ENCODE peak calls at places on chromosomes 13 and 19, in eight cellular contexts. Q, P, T, O, L, J, R and U are unnamed samples.
A peak's percentile ranks its signal among the peaks of the same experiment; 100 is the strongest.

GRCh38 chr13:32309312-32309711 is 5.9 kb downstream of the ZAR1L start:
- DNase-seq in O (no peak), T (no peak), L (no peak), J (no peak), Q (no peak), P (no peak), R (peak; percentile 7), U (no peak)

GRCh38 chr19:10855879-10856522 is 7.8 kb downstream of the C19orf38 start:
- DNase-seq in T (no peak), J (no peak), R (no peak), Q (no peak), L (no peak), O (no peak), P (no peak), U (no peak)

GRCh38 chr13:104592127-104592526 is 1525.9 kb upstream of the SLC10A2 start:
- DNase-seq in L (no peak), R (peak; percentile 76), J (no peak), Q (peak; percentile 16), O (no peak), P (no peak), T (no peak), U (no peak)

GRCh38 chr19:7590256-7590655 is 5.4 kb upstream of the CAMSAP3 start:
- DNase-seq in Q (no peak), O (no peak), P (peak; percentile 50), J (no peak), T (no peak), L (no peak), R (no peak), U (no peak)

GRCh38 chr13:96511587-96511986 is 421.7 kb downstream of the HS6ST3 start:
- DNase-seq in R (no peak), O (no peak), Q (no peak), P (no peak), T (no peak), J (no peak), L (no peak), U (no peak)

GRCh38 chr19:47713046-47714021 is at the start of gene EHD2:
- DNase-seq in O (no peak), P (peak; percentile 50), Q (no peak), R (peak; percentile 76), T (peak; percentile 73), J (peak; percentile 93), L (no peak), U (no peak)

GRCh38 chr13:101514100-101514499 is 61.6 kb downstream of the ITGBL1 start:
- DNase-seq in J (no peak), L (no peak), R (no peak), T (no peak), Q (no peak), O (no peak), P (no peak), U (no peak)

GRCh38 chr19:2646866-2647535 is 55.5 kb downstream of the GNG7 start:
- DNase-seq in O (no peak), R (no peak), L (no peak), P (no peak), Q (no peak), T (no peak), J (no peak), U (no peak)

GRCh38 chr13:20405691-20406090 is 120.0 kb downstream of the CRYL1 start:
- DNase-seq in L (no peak), O (no peak), R (no peak), J (no peak), P (no peak), Q (no peak), T (peak; percentile 41), U (no peak)

GRCh38 chr19:55720214-55720746 is 17.9 kb downstream of the NLRP9 start:
- DNase-seq in T (no peak), L (no peak), J (no peak), P (no peak), Q (no peak), R (no peak), O (no peak), U (no peak)

GRCh38 chr19:42284641-42285341 is 15.7 kb downstream of the CIC start:
- DNase-seq in P (no peak), T (peak; percentile 70), R (no peak), L (no peak), O (peak; percentile 29), Q (no peak), J (peak; percentile 79), U (no peak)

GRCh38 chr13:108993346-108993745 is 363.9 kb downstream of the MYO16 start:
- DNase-seq in L (no peak), Q (no peak), O (no peak), T (no peak), J (no peak), P (no peak), R (peak; percentile 74), U (no peak)

GRCh38 chr13:66341038-66341437 is 889.1 kb downstream of the PCDH9 start:
- DNase-seq in T (no peak), J (no peak), O (no peak), P (no peak), R (no peak), Q (no peak), L (no peak), U (no peak)

GRCh38 chr19:48752511-48753365 is at the start of gene FUT1:
- DNase-seq in R (no peak), P (peak; percentile 76), L (no peak), O (peak; percentile 30), Q (peak; percentile 89), J (peak; percentile 72), T (no peak), U (no peak)
- TF ChIP-seq POLR2A in R (no peak), P (no peak), L (no peak), O (no peak), Q (peak; percentile 13), J (no peak), T (peak; percentile 60), U (peak; percentile 54)

DNA sequence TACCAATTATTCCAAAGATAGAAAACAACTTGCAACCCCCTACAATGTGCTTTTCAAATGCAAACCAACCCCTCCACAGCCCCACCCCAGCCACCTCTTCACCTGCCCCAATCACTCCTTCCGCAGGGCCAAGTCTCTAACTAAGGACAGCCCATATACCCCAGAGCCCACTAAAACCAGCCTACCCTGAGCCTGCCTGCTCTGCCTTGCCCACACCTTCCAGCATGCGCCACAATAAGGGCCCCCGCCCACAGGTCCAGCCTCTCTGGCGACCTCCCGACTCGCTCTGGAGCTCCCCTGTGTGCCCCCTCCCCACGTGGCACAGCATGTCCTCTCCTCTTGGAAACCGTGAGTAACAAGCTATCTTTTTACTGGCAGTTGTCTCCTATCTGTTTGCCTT is 42.8 kb upstream of the MEDAG start:
- DNase-seq in L (no peak), T (no peak), R (no peak), Q (no peak), J (no peak), P (no peak), O (no peak), U (no peak)
- H3K4me1 ChIP-seq in L (peaks cover 41% of the 10 kb centered on the region), T (peaks cover 35% of the 10 kb centered on the region), R (peaks cover 34% of the 10 kb centered on the region), Q (peaks cover 9% of the 10 kb centered on the region), J (no peaks in the 10 kb centered on the region), P (peaks cover 6% of the 10 kb centered on the region), O (no peaks in the 10 kb centered on the region), U (peaks cover 22% of the 10 kb centered on the region)

GRCh38 chr13:26976336-26976735 is 195.3 kb downstream of the USP12 start:
- DNase-seq in R (no peak), P (no peak), J (no peak), L (no peak), T (no peak), Q (no peak), O (no peak), U (no peak)

GRCh38 chr13:26973281-26973680 is 198.3 kb downstream of the USP12 start:
- DNase-seq in T (no peak), R (no peak), J (no peak), P (no peak), L (no peak), O (no peak), Q (no peak), U (no peak)

GRCh38 chr13:26973946-26974345 is 197.7 kb downstream of the USP12 start:
- DNase-seq in P (no peak), T (no peak), J (no peak), R (no peak), O (no peak), Q (no peak), L (no peak), U (no peak)

GRCh38 chr13:26968431-26969335 is 202.9 kb downstream of the USP12 start:
- DNase-seq in L (no peak), Q (no peak), J (peak; percentile 48), R (peak; percentile 23), O (no peak), T (no peak), P (peak; percentile 86), U (no peak)

GRCh38 chr13:26971990-26972888 is 199.4 kb downstream of the USP12 start:
- DNase-seq in L (no peak), O (peak; percentile 39), Q (peak; percentile 26), J (no peak), P (peak; percentile 80), T (no peak), R (peak; percentile 20), U (no peak)
- TF ChIP-seq CTCF in L (no peak), O (no peak), Q (no peak), J (no peak), P (peak; percentile 43), T (no peak), R (peak; percentile 25), U (no peak)

GRCh38 chr19:16541526-16542044 is 652 bp downstream of the CHERP start:
- DNase-seq in R (peak; percentile 11), Q (no peak), P (no peak), J (no peak), L (no peak), T (no peak), O (no peak), U (no peak)

GRCh38 chr19:16544468-16545231 is 2.4 kb upstream of the CHERP start:
- DNase-seq in R (no peak), Q (no peak), L (no peak), J (no peak), T (no peak), P (no peak), O (no peak), U (no peak)

GRCh38 chr19:16542894-16543498 is 759 bp upstream of the CHERP start:
- DNase-seq in L (no peak), J (no peak), T (no peak), O (no peak), Q (no peak), P (no peak), R (no peak), U (no peak)

GRCh38 chr19:16540948-16541347 is 1.3 kb downstream of the CHERP start:
- DNase-seq in L (no peak), O (no peak), R (no peak), J (no peak), P (no peak), Q (no peak), T (no peak), U (no peak)

DNA sequence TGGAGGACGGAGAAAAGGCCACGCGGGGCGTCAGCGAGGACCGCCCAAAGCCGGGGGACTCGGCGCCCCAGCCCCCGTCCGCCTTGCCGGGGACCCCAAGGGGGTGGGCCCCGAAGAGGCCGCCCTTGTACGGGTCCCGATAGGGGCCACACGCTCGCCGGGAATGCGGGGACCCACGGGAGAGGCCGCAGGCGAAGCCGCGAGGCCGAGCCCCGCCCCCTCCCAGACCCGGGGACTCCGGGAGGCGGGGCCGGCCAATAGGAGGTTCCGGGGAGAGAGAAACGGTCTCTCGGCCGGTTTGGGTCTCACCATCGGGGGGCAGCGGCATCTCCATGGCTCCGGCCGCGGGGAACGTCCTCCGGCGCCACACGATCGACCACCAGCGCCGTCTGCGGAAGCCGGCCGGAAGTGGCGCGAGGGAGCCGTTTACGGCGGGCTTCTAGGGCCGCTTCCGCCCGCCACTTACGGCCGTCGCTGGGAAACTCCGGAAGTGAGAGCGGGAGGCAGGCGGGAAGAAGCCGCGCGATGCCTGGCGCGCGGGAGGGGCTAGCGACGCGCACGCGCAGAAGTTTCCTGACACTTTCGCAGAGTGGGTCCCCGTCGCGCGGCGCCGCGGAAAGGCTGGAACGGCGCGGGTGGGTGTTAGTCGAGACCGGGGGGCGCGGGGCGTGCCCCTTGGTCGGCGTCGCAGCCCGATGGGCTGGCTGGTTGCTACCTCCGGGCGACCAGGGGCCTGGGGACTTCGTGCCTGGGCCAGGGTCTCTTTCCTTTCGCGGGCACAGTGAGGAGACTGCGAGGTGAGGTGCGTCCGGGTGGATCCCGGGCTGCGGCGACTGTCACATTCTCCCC is at the start of gene CHERP:
- DNase-seq in P (peak; percentile 95), Q (peak; percentile 83), L (peak; percentile 96), T (peak; percentile 95), O (peak; percentile 90), R (peak; percentile 91), J (peak; percentile 96), U (peak; percentile 58)
- TF ChIP-seq POLR2A in P (peak; percentile 84), Q (peak; percentile 79), L (peak; percentile 82), T (peak; percentile 68), O (peak; percentile 68), R (peak; percentile 68), J (peak; percentile 70), U (peak; percentile 83)